ENCODE peak calls at places on chromosomes 3 and 15, in four cellular contexts. L, Z, O and E are unnamed samples.

GRCh38 chr3:126107960-126108688 is 24.2 kb upstream of the SLC41A3 start:
- DNase-seq in L (no peak), O (no peak), Z (peak), E (no peak)

GRCh38 chr3:128348805-128349531 is 117.7 kb downstream of the DNAJB8 start:
- DNase-seq in Z (no peak), O (no peak), L (no peak), E (no peak)

GRCh38 chr3:104273046-104273649 is 1093.6 kb upstream of the ALCAM start:
- DNase-seq in O (no peak), Z (peak), L (no peak), E (no peak)

GRCh38 chr15:25186906-25187645 is 232.3 kb downstream of the SNRPN start:
- DNase-seq in O (no peak), Z (no peak), L (peak), E (no peak)

GRCh38 chr3:85571835-85572234 is 613.0 kb downstream of the CADM2 start:
- DNase-seq in O (no peak), Z (peak), L (no peak), E (no peak)

GRCh38 chr3:37907906-37908305 is 46.2 kb downstream of the CTDSPL start:
- DNase-seq in L (no peak), Z (peak), O (no peak), E (no peak)

GRCh38 chr15:38809621-38810020 is 245.0 kb upstream of the RASGRP1 start:
- DNase-seq in Z (peak), O (no peak), L (no peak), E (no peak)

GRCh38 chr15:64024172-64025050 is 21.9 kb downstream of the DAPK2 start:
- DNase-seq in Z (peak), L (no peak), O (no peak), E (no peak)

GRCh38 chr15:97904196-97904572 is 56.3 kb upstream of the ARRDC4 start:
- DNase-seq in L (peak), Z (peak), O (no peak), E (peak)

GRCh38 chr3:188929138-188929537 is 242.6 kb upstream of the TPRG1 start:
- DNase-seq in L (no peak), O (no peak), Z (peak), E (no peak)

GRCh38 chr15:40845511-40846284 is 1.9 kb downstream of the SPINT1 start:
- DNase-seq in Z (no peak), L (no peak), O (no peak), E (no peak)

GRCh38 chr3:112653881-112654300 is 12.9 kb upstream of the CCDC80 start:
- DNase-seq in L (peak), O (no peak), Z (peak), E (peak)

GRCh38 chr3:169846458-169847193 is 23.1 kb downstream of the LRRC31 start:
- DNase-seq in O (no peak), Z (peak), L (no peak), E (no peak)

GRCh38 chr3:185781759-185782158 is 43.1 kb downstream of the IGF2BP2 start:
- DNase-seq in O (no peak), Z (peak), L (no peak), E (no peak)

GRCh38 chr3:148730676-148731075 is 33.0 kb downstream of the AGTR1 start:
- DNase-seq in O (no peak), Z (no peak), L (no peak), E (no peak)

GRCh38 chr3:135453333-135453732 is 512.2 kb upstream of the PPP2R3A start:
- DNase-seq in L (no peak), O (no peak), Z (no peak), E (no peak)

GRCh38 chr3:5053021-5053831 is 68.9 kb upstream of the ARL8B start:
- DNase-seq in L (no peak), O (no peak), Z (peak), E (peak)

GRCh38 chr3:158470944-158471638 is 99.9 kb upstream of the MLF1 start:
- DNase-seq in O (no peak), L (no peak), Z (peak), E (no peak)

GRCh38 chr15:37395100-37395468 is 294.7 kb upstream of the MEIS2 start:
- DNase-seq in L (no peak), O (no peak), Z (no peak), E (no peak)

GRCh38 chr15:31298707-31299172 is 27.9 kb upstream of the KLF13 start:
- DNase-seq in Z (no peak), O (no peak), L (no peak), E (no peak)

GRCh38 chr15:92001307-92001706 is 147.8 kb downstream of the SLCO3A1 start:
- DNase-seq in O (no peak), L (no peak), Z (no peak), E (no peak)

GRCh38 chr3:108477511-108478147 is 32.8 kb downstream of the MYH15 start:
- DNase-seq in Z (peak), O (no peak), L (no peak), E (peak)

GRCh38 chr3:78645628-78646310 is 1122.0 kb downstream of the ROBO1 start:
- DNase-seq in Z (peak), L (no peak), O (no peak), E (no peak)

GRCh38 chr3:196765454-196765853 is 25.8 kb downstream of the PAK2 start:
- DNase-seq in Z (no peak), L (no peak), O (no peak), E (no peak)

GRCh38 chr15:100784493-100785180 is 95.0 kb upstream of the ALDH1A3 start:
- DNase-seq in O (no peak), Z (no peak), L (no peak), E (no peak)

GRCh38 chr3:66011098-66011655 is 27.5 kb downstream of the MAGI1 start:
- DNase-seq in L (no peak), Z (no peak), O (no peak), E (no peak)

GRCh38 chr15:74045184-74045583 is 37.2 kb downstream of the GOLGA6A start:
- DNase-seq in Z (no peak), L (no peak), O (no peak), E (no peak)

GRCh38 chr3:123042413-123042812 is 14.8 kb upstream of the SEMA5B start:
- DNase-seq in Z (no peak), L (peak), O (no peak), E (no peak)

GRCh38 chr3:115913069-115913686 is 289.9 kb downstream of the GAP43 start:
- DNase-seq in L (no peak), O (no peak), Z (peak), E (no peak)

GRCh38 chr3:159764211-159765024 is 224.2 kb upstream of the IL12A start:
- DNase-seq in L (peak), O (no peak), Z (peak), E (no peak)

GRCh38 chr3:51319271-51319670 is 65.8 kb upstream of the MANF start:
- DNase-seq in Z (peak), L (no peak), O (no peak), E (no peak)

GRCh38 chr3:39318311-39318710 is 11.2 kb upstream of the CCR8 start:
- DNase-seq in Z (no peak), L (no peak), O (no peak), E (no peak)